ENCODE peak calls at places on chromosomes 7 and 10, in four cellular contexts. Q, U, W and T are unnamed samples.

GRCh38 chr7:41476117-41476803 is 226.6 kb downstream of the INHBA start:
- DNase-seq in Q (no peak), U (no peak), W (no peak), T (no peak)

GRCh38 chr7:134462337-134462925 is 3.5 kb upstream of the AKR1B1 start:
- DNase-seq in Q (peak), U (no peak), W (peak), T (peak)

GRCh38 chr7:2521341-2521745 is 1.8 kb downstream of the LFNG start:
- DNase-seq in Q (no peak), U (no peak), W (no peak), T (peak)

GRCh38 chr10:11178606-11179221 is 161.0 kb downstream of the CELF2 start:
- DNase-seq in Q (peak), U (peak), W (no peak), T (peak)

GRCh38 chr7:11155883-11156282 is 182.2 kb downstream of the PHF14 start:
- DNase-seq in Q (peak), U (no peak), W (peak), T (no peak)

GRCh38 chr10:119859422-119860258 is 13.0 kb downstream of the MCMBP start:
- DNase-seq in Q (no peak), U (no peak), W (peak), T (peak)

GRCh38 chr10:93622942-93623341 is 10.6 kb downstream of the PDE6C start:
- DNase-seq in Q (no peak), U (no peak), W (no peak), T (no peak)

GRCh38 chr7:159060440-159060839 is 84.2 kb downstream of the VIPR2 start:
- DNase-seq in Q (no peak), U (no peak), W (no peak), T (no peak)

GRCh38 chr7:73395538-73396503 is 37.8 kb upstream of the FZD9 start:
- DNase-seq in Q (no peak), U (no peak), W (no peak), T (no peak)

GRCh38 chr7:155428171-155428834 is 29.6 kb upstream of the EN2 start:
- DNase-seq in Q (no peak), U (no peak), W (no peak), T (no peak)

GRCh38 chr7:100735730-100736129 is 2.3 kb downstream of the ZAN start:
- DNase-seq in Q (no peak), U (no peak), W (no peak), T (no peak)

GRCh38 chr7:111029141-111029572 is 61.8 kb upstream of the LRRN3 start:
- DNase-seq in Q (no peak), U (no peak), W (no peak), T (peak)

GRCh38 chr7:1283337-1283736 is 50.7 kb downstream of the UNCX start:
- DNase-seq in Q (no peak), U (no peak), W (no peak), T (no peak)

GRCh38 chr7:129231666-129232065 is 6.8 kb downstream of the AHCYL2 start:
- DNase-seq in Q (no peak), U (no peak), W (no peak), T (no peak)

GRCh38 chr7:44307301-44307900 is 18.0 kb downstream of the CAMK2B start:
- DNase-seq in Q (peak), U (peak), W (peak), T (peak)

GRCh38 chr10:75466886-75467285 is 35.5 kb downstream of the LRMDA start:
- DNase-seq in Q (no peak), U (no peak), W (peak), T (peak)

GRCh38 chr7:46450425-46450824 is 529.4 kb upstream of the IGFBP3 start:
- DNase-seq in Q (no peak), U (no peak), W (no peak), T (no peak)

GRCh38 chr7:44539669-44540516 is 1.2 kb downstream of the NPC1L1 start:
- DNase-seq in Q (no peak), U (no peak), W (no peak), T (no peak)

GRCh38 chr7:6161463-6162330 is 110.7 kb downstream of the CYTH3 start:
- DNase-seq in Q (no peak), U (no peak), W (no peak), T (no peak)

GRCh38 chr7:51786284-51786683 is 469.7 kb upstream of the COBL start:
- DNase-seq in Q (no peak), U (no peak), W (no peak), T (no peak)

GRCh38 chr10:122140477-122140902 is 130.6 kb upstream of the BTBD16 start:
- DNase-seq in Q (no peak), U (no peak), W (peak), T (peak)

GRCh38 chr10:75038335-75038734 is 73.1 kb upstream of the SAMD8 start:
- DNase-seq in Q (no peak), U (no peak), W (peak), T (peak)

GRCh38 chr7:126001344-126001743 is 1071.7 kb upstream of the POT1 start:
- DNase-seq in Q (no peak), U (no peak), W (no peak), T (no peak)

GRCh38 chr10:110426294-110427153 is 71.2 kb upstream of the DUSP5 start:
- DNase-seq in Q (peak), U (no peak), W (peak), T (peak)

GRCh38 chr10:88478256-88478655 is 104.9 kb downstream of the RNLS start:
- DNase-seq in Q (no peak), U (no peak), W (no peak), T (peak)

GRCh38 chr7:82105463-82105862 is 335.6 kb upstream of the HGF start:
- DNase-seq in Q (peak), U (no peak), W (peak), T (peak)

GRCh38 chr10:51789903-51790302 is 90.5 kb upstream of the CSTF2T start:
- DNase-seq in Q (no peak), U (no peak), W (no peak), T (no peak)

GRCh38 chr10:64594072-64594471 is 1072.9 kb downstream of the REEP3 start:
- DNase-seq in Q (no peak), U (no peak), W (no peak), T (no peak)

GRCh38 chr7:16670021-16670420 is 24.0 kb downstream of the BZW2 start:
- DNase-seq in Q (peak), U (no peak), W (peak), T (peak)

GRCh38 chr7:69898189-69898588 is 299.9 kb downstream of the AUTS2 start:
- DNase-seq in Q (no peak), U (no peak), W (no peak), T (no peak)

GRCh38 chr10:13983035-13983434 is 347.7 kb downstream of the FRMD4A start:
- DNase-seq in Q (no peak), U (no peak), W (no peak), T (no peak)
- H3K4me3 ChIP-seq in Q (no peak), U (no peak), W (no peak), T (no peak)

DNA sequence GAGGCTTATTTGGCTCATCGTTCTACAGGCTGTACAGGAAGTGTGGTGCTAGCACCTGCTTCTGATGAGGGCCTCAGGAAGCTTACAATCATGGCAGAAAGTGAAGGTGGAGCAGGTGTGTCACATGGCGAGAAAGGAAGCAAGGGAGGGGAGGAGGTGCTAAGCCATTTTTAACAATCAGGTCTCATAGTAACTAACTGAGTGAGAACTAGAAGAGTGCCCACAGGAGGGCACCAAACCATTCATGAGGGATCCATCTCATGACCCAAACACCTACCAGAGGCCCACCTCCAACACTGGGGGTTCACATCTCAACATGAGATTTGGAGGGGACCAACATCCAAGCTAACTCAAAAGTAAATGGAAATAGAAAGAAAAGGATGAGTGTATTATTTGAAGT is 78.1 kb downstream of the CXCL12 start:
- DNase-seq in Q (no peak), U (no peak), W (peak), T (no peak)
- TF ChIP-seq CTCF in Q (no peak), U (no peak), W (no peak), T (peak)

GRCh38 chr7:25893436-25893835 is 258.6 kb upstream of the NFE2L3 start:
- DNase-seq in Q (no peak), U (no peak), W (no peak), T (no peak)
- H3K4me3 ChIP-seq in Q (no peak), U (no peak), W (no peak), T (peak)

DNA sequence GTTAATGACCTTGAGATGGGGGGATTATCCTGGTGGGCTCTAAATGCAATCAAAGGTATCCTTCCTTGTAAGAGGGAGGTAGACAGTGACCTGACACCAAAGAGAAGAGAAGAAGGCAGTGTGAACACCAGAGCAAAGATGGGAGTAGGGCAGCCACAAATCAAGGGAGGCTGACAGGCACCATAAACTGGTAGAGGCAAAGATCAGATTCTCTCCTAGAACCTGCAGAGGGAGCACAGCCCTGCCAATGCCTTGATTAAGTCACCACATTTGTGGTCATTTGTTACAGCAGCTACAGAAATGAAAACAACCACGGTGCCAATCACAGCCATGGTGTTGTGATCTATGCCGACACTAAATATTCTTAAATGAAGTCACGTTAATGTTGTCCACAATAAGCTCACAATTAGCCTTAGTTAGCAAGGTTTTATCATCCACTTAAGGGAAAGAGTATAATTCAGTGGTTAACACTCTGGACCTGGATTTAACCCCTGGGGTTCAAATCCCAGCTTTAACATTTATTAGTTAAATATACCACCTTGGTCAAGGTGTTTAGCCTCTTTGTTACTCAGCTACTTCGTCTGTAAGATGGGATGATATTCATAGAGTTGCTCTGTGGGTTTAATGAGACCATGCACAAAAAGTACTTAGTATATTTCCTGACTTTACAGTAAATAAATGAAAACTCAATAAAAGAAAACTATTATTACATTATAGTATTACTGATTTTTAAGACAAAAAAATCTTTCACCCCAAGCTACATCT is 70.8 kb downstream of the SGMS1 start:
- DNase-seq in Q (no peak), U (no peak), W (peak), T (peak)
- TF ChIP-seq CTCF in Q (peak), U (no peak), W (peak), T (peak)

DNA sequence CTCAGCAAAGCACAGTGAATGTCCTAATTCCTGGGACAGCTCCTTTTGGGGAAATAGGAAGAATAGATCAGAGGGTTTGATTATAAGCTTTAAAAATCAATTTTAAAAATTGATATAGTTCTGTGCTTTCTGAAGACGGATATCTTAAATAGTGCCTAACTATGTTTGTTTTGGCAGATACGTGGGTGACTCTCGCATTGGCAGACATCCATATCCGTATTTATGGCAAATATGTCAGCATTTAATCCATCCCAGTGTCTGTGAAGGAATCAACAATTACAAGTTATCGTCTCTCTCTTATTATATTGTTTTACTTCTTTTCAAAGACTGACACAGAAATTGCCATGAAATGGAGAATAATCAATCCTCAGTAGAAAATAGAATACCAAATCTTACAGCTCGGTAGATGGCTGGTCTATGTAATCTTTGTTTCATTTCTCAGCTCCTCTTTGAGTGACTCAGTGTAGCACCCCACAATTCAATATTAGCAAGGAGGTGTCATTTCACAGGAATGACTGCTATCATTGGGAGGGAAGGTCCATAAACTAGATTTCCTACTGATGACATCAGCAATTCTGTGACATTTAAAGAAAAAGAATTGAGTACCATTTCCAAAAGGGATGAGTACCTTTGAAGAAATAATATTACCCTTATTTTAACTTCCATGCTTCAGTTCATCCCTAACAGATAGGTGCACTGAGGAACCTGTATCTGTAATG is 186.4 kb upstream of the NFE2L3 start:
- DNase-seq in Q (no peak), U (no peak), W (peak), T (no peak)
- H3K4me3 ChIP-seq in Q (no peak), U (no peak), W (no peak), T (no peak)